ENCODE peak calls at places on chromosomes 5 and 9, in four cellular contexts. One of them, this sample, is unnamed. For H3K4me1, the result is how much of the 10 kb centered on the place peaks cover.

GRCh38 chr5:136724161-136724560 is 358.8 kb upstream of the TRPC7 start:
- DNase-seq in heart left ventricle: no peak
- DNase-seq in adipocyte: no peak
- DNase-seq in SJSA1: no peak
- DNase-seq in this sample: no peak

GRCh38 chr9:21559402-21560280 is 77.5 kb upstream of the IFNE start:
- DNase-seq in SJSA1: peak
- DNase-seq in adipocyte: peak
- DNase-seq in heart left ventricle: peak
- DNase-seq in this sample: peak

GRCh38 chr9:78835928-78836450 is 539.1 kb downstream of the PSAT1 start:
- DNase-seq in adipocyte: no peak
- DNase-seq in SJSA1: no peak
- DNase-seq in heart left ventricle: no peak
- DNase-seq in this sample: no peak

GRCh38 chr9:14251146-14252071 is 62.5 kb downstream of the NFIB start:
- DNase-seq in heart left ventricle: peak
- DNase-seq in adipocyte: peak
- DNase-seq in SJSA1: peak
- DNase-seq in this sample: no peak

GRCh38 chr5:122192883-122193496 is 63.6 kb downstream of the ZNF474 start:
- DNase-seq in adipocyte: peak
- DNase-seq in heart left ventricle: no peak
- DNase-seq in SJSA1: peak
- DNase-seq in this sample: no peak

GRCh38 chr5:108720416-108720815 is 27.3 kb upstream of the FER start:
- DNase-seq in adipocyte: no peak
- DNase-seq in SJSA1: no peak
- DNase-seq in heart left ventricle: no peak
- DNase-seq in this sample: no peak

GRCh38 chr9:131954299-131954698 is 125.4 kb downstream of the MED27 start:
- DNase-seq in heart left ventricle: no peak
- DNase-seq in SJSA1: no peak
- DNase-seq in adipocyte: no peak
- DNase-seq in this sample: no peak

GRCh38 chr9:3014164-3014563 is 170.3 kb upstream of the PUM3 start:
- DNase-seq in heart left ventricle: no peak
- DNase-seq in adipocyte: no peak
- DNase-seq in SJSA1: no peak
- DNase-seq in this sample: no peak

GRCh38 chr5:180718810-180719453 is 20.9 kb downstream of the OR2Y1 start:
- DNase-seq in SJSA1: peak
- DNase-seq in adipocyte: peak
- DNase-seq in heart left ventricle: no peak
- DNase-seq in this sample: no peak

GRCh38 chr5:65035212-65036206 is 266.8 kb downstream of the CWC27 start:
- DNase-seq in adipocyte: peak
- DNase-seq in SJSA1: peak
- DNase-seq in heart left ventricle: peak
- DNase-seq in this sample: peak

GRCh38 chr5:25295067-25295466 is 650.3 kb upstream of the CDH10 start:
- DNase-seq in SJSA1: no peak
- DNase-seq in heart left ventricle: no peak
- DNase-seq in adipocyte: no peak
- DNase-seq in this sample: no peak

GRCh38 chr9:92720209-92720765 is 44.3 kb downstream of the BICD2 start:
- DNase-seq in heart left ventricle: no peak
- DNase-seq in adipocyte: no peak
- DNase-seq in SJSA1: no peak
- DNase-seq in this sample: no peak

GRCh38 chr9:92720807-92721535 is 43.7 kb downstream of the BICD2 start:
- DNase-seq in heart left ventricle: no peak
- DNase-seq in adipocyte: no peak
- DNase-seq in SJSA1: no peak
- DNase-seq in this sample: no peak

GRCh38 chr9:92723299-92723625 is 41.4 kb downstream of the BICD2 start:
- DNase-seq in heart left ventricle: no peak
- DNase-seq in SJSA1: peak
- DNase-seq in adipocyte: peak
- DNase-seq in this sample: no peak

GRCh38 chr9:92722386-92723298 is 42.0 kb downstream of the BICD2 start:
- DNase-seq in SJSA1: no peak
- DNase-seq in heart left ventricle: no peak
- DNase-seq in adipocyte: no peak
- DNase-seq in this sample: no peak

DNA sequence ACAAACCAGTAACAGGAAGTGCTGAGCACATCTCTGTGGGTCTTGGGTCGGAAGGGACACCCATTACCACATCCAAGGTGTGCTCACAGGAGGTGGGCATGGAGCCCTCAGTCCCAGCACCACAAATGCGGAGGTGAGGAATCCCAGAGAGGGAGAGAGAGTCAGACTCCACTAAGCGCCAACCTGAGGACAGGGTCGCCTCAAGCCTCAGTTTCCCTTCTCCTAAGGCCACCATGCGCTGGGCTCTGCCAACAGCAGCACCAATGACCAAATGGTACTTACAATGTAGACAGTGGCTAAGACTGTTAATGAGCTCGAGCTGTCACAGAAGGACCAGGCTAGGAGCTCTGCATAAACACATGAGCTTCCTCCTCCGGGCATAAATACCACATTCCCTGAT is 43.1 kb downstream of the BICD2 start:
- DNase-seq in SJSA1: no peak
- DNase-seq in adipocyte: no peak
- DNase-seq in heart left ventricle: no peak
- DNase-seq in this sample: no peak
- H3K4me1 ChIP-seq in SJSA1: under half
- H3K4me1 ChIP-seq in adipocyte: under half
- H3K4me1 ChIP-seq in heart left ventricle: under half
- H3K4me1 ChIP-seq in this sample: under half

DNA sequence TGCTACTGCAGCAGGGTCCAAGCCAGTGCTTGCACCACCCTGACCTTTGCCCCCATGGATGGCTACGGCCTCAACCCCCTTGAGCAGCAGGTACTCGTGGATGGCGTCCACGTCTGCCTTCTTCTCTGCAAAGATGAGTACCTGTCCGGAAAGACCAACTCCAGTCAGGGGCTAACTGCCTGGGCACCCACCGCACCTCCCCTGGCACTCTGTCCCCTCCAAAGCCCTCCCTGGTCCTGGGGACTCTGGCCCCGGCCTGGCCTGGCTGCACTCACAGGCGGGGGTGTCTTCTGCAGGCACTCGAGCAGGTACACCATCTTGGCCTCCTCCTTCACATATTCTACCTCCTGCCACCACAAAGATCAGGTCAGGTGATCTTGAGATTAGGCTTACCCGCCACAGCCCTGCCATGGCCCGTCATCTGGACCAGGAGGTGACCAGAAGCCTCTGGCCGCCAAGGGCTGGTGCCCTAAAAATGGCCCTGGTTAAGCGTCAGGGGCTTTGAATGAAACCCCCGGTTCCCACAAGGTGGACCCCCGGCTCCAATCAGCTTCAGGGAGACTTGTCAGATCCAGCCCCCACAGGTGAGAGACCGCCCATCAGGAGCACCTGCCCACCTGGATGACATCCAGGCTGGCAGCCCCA is 3.2 kb upstream of the DOK3 start:
- DNase-seq in heart left ventricle: no peak
- DNase-seq in SJSA1: no peak
- DNase-seq in adipocyte: no peak
- DNase-seq in this sample: peak
- H3K4me1 ChIP-seq in heart left ventricle: under half
- H3K4me1 ChIP-seq in SJSA1: under half
- H3K4me1 ChIP-seq in adipocyte: under half
- H3K4me1 ChIP-seq in this sample: under half

GRCh38 chr5:123450641-123451421 is 27.6 kb upstream of the CEP120 start:
- DNase-seq in SJSA1: no peak
- DNase-seq in heart left ventricle: no peak
- DNase-seq in adipocyte: peak
- DNase-seq in this sample: no peak
- H3K4me1 ChIP-seq in SJSA1: under half
- H3K4me1 ChIP-seq in heart left ventricle: under half
- H3K4me1 ChIP-seq in adipocyte: under half
- H3K4me1 ChIP-seq in this sample: under half

DNA sequence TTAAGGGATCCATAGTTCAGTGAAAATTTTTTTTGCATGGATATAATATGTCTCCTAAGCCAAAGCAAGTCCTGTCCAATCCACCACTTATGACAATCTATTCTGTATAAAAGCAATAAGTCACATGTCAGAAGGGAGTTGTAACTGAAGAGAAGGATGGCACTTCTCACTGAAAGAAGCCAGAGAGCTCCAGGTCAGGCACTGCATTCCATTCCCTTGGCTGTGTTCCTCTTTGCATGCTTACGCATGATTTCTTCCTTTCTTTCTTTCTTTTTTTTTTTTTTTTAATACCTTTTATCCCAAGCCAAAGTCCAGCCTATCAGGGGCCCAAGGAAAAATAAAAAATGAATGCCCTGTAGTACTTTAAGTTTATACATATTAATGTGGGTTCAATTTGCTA is 39.8 kb downstream of the MAMDC2 start:
- DNase-seq in heart left ventricle: no peak
- DNase-seq in SJSA1: no peak
- DNase-seq in adipocyte: no peak
- DNase-seq in this sample: no peak
- H3K4me1 ChIP-seq in heart left ventricle: under half
- H3K4me1 ChIP-seq in SJSA1: under half
- H3K4me1 ChIP-seq in adipocyte: under half
- H3K4me1 ChIP-seq in this sample: under half

GRCh38 chr5:14557840-14558239 is 23.8 kb upstream of the OTULINL start:
- DNase-seq in SJSA1: no peak
- DNase-seq in adipocyte: no peak
- DNase-seq in heart left ventricle: no peak
- DNase-seq in this sample: no peak

GRCh38 chr5:14556015-14556414 is 25.6 kb upstream of the OTULINL start:
- DNase-seq in heart left ventricle: no peak
- DNase-seq in SJSA1: no peak
- DNase-seq in adipocyte: no peak
- DNase-seq in this sample: no peak

GRCh38 chr5:14560091-14560595 is 21.4 kb upstream of the OTULINL start:
- DNase-seq in heart left ventricle: no peak
- DNase-seq in SJSA1: no peak
- DNase-seq in adipocyte: no peak
- DNase-seq in this sample: no peak

GRCh38 chr5:14561741-14562140 is 19.9 kb upstream of the OTULINL start:
- DNase-seq in SJSA1: no peak
- DNase-seq in heart left ventricle: no peak
- DNase-seq in adipocyte: no peak
- DNase-seq in this sample: no peak

GRCh38 chr5:14557203-14557725 is 24.3 kb upstream of the OTULINL start:
- DNase-seq in adipocyte: no peak
- DNase-seq in heart left ventricle: no peak
- DNase-seq in SJSA1: no peak
- DNase-seq in this sample: no peak
- H3K4me1 ChIP-seq in adipocyte: under half
- H3K4me1 ChIP-seq in heart left ventricle: under half
- H3K4me1 ChIP-seq in SJSA1: under half
- H3K4me1 ChIP-seq in this sample: under half

DNA sequence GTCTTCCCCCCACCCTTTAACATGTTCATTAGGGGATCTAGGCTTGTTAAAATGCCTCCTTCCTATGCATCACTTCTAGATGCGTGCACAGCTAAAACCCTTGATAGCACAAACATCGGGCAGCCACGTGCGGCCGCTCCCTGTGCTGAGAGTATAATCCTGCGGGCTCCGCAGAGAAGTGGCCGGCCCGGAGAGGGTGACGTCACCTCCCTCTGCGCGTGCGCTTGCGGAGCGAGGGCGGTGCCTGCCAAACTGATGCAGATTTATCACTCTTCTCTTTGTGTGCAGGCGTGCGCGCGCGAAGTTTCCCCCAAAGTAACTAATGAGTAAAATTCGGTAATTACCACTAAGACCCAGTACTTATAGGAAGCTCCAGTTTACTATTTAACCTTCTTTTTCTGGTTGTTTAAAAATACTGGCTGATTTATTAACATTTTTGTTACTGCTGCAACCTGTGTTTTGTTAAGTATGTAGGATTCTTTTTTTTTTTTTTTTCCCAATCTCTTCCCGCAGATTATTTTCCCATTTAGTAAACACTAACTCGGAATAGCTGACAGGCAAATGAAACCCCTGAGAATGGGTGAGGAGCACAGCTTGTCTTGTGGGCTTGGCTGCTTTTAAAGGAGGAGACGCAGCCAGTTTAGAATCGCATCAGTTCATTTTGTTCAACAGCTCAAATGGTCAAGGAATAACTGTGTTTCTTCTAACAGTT is 121.6 kb downstream of the TRIO start:
- DNase-seq in adipocyte: peak
- DNase-seq in heart left ventricle: peak
- DNase-seq in SJSA1: peak
- DNase-seq in this sample: peak
- H3K4me1 ChIP-seq in adipocyte: half or more
- H3K4me1 ChIP-seq in heart left ventricle: half or more
- H3K4me1 ChIP-seq in SJSA1: half or more
- H3K4me1 ChIP-seq in this sample: half or more

DNA sequence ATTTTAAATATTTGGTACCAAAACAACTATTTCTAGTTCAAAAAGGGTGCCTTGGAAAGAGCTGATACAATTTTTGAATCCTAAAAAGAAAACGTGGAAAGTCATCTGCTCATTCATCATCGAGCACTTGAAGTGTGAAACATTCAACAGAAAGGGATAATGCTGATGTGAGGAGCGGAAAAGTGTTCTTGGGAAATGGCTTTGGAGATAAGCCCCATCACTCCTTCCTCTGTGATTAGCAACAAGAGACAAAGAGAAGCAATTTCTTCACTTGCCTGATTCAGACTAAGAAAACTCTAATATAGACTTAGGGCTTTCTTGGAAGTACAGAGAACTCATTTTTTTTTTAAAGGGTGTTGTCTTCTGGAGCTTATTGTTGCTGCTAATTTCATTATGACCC is 74.9 kb downstream of the C9orf152 start:
- DNase-seq in adipocyte: no peak
- DNase-seq in SJSA1: no peak
- DNase-seq in heart left ventricle: no peak
- DNase-seq in this sample: no peak
- H3K4me1 ChIP-seq in adipocyte: half or more
- H3K4me1 ChIP-seq in SJSA1: half or more
- H3K4me1 ChIP-seq in heart left ventricle: half or more
- H3K4me1 ChIP-seq in this sample: half or more

GRCh38 chr9:95724253-95724991 is 151.1 kb upstream of the ERCC6L2 start:
- DNase-seq in adipocyte: no peak
- DNase-seq in heart left ventricle: no peak
- DNase-seq in SJSA1: no peak
- DNase-seq in this sample: no peak
- H3K4me1 ChIP-seq in adipocyte: under half
- H3K4me1 ChIP-seq in heart left ventricle: under half
- H3K4me1 ChIP-seq in SJSA1: under half
- H3K4me1 ChIP-seq in this sample: under half

DNA sequence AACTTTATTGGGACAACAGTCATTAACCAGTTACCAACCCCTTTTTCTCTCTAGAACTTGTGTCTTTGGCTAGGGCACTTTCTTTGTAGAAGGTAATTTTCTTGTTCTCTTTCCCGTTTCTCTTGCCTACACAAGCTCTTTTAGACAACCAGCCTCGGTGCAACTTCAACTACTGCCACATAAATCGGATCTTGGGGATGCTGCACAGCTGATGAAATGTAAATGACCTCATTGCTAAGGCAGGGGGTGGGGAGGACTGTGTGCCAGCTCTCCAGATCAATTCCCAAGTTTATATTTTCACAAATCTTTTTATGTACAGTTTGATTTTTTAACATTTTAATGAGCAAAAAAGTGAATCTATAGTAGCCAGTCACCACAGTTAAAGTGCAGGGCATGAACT is 157.6 kb downstream of the DENND1A start:
- DNase-seq in SJSA1: no peak
- DNase-seq in heart left ventricle: no peak
- DNase-seq in adipocyte: no peak
- DNase-seq in this sample: no peak
- H3K4me1 ChIP-seq in SJSA1: under half
- H3K4me1 ChIP-seq in heart left ventricle: under half
- H3K4me1 ChIP-seq in adipocyte: under half
- H3K4me1 ChIP-seq in this sample: under half